ENCODE peak calls at places on chromosomes 16 and 17, in seven cellular contexts. One of them, this sample, is unnamed.

GRCh38 chr17:46783031-46783593 is 35.4 kb downstream of the WNT3 start:
- DNase-seq in KG1: no peak
- DNase-seq in fibroblast of the conjunctiva: no peak
- DNase-seq in Peyer's patch: peak; percentile 92
- DNase-seq in aorta: no peak
- DNase-seq in CD8-positive, alpha-beta T cell: no peak
- DNase-seq in NAMALWA: no peak
- DNase-seq in this sample: no peak

GRCh38 chr17:50624321-50624935 is 10.3 kb upstream of the ABCC3 start:
- DNase-seq in fibroblast of the conjunctiva: no peak
- DNase-seq in NAMALWA: no peak
- DNase-seq in CD8-positive, alpha-beta T cell: no peak
- DNase-seq in KG1: no peak
- DNase-seq in aorta: no peak
- DNase-seq in Peyer's patch: no peak
- DNase-seq in this sample: no peak

GRCh38 chr17:82998637-82999036 is 80.8 kb upstream of the METRNL start:
- DNase-seq in aorta: no peak
- DNase-seq in CD8-positive, alpha-beta T cell: no peak
- DNase-seq in Peyer's patch: no peak
- DNase-seq in KG1: no peak
- DNase-seq in fibroblast of the conjunctiva: no peak
- DNase-seq in NAMALWA: no peak
- DNase-seq in this sample: no peak

GRCh38 chr17:8235676-8236075 is 12.2 kb downstream of the CTC1 start:
- DNase-seq in aorta: no peak
- DNase-seq in KG1: no peak
- DNase-seq in Peyer's patch: no peak
- DNase-seq in CD8-positive, alpha-beta T cell: no peak
- DNase-seq in NAMALWA: no peak
- DNase-seq in fibroblast of the conjunctiva: no peak
- DNase-seq in this sample: no peak

GRCh38 chr17:54307326-54307725 is 484.6 kb downstream of the KIF2B start:
- DNase-seq in Peyer's patch: no peak
- DNase-seq in KG1: no peak
- DNase-seq in fibroblast of the conjunctiva: no peak
- DNase-seq in NAMALWA: no peak
- DNase-seq in CD8-positive, alpha-beta T cell: no peak
- DNase-seq in aorta: no peak
- DNase-seq in this sample: no peak

GRCh38 chr17:2309338-2310143 is 5.8 kb downstream of the SRR start:
- DNase-seq in CD8-positive, alpha-beta T cell: no peak
- DNase-seq in fibroblast of the conjunctiva: no peak
- DNase-seq in NAMALWA: no peak
- DNase-seq in Peyer's patch: no peak
- DNase-seq in KG1: no peak
- DNase-seq in aorta: no peak
- DNase-seq in this sample: no peak

GRCh38 chr16:84048306-84048705 is 5.7 kb upstream of the SLC38A8 start:
- DNase-seq in Peyer's patch: no peak
- DNase-seq in NAMALWA: no peak
- DNase-seq in aorta: peak; percentile 20
- DNase-seq in fibroblast of the conjunctiva: no peak
- DNase-seq in CD8-positive, alpha-beta T cell: no peak
- DNase-seq in KG1: no peak
- DNase-seq in this sample: no peak

GRCh38 chr17:9893606-9894005 is 11.5 kb downstream of the RCVRN start:
- DNase-seq in KG1: no peak
- DNase-seq in CD8-positive, alpha-beta T cell: no peak
- DNase-seq in aorta: no peak
- DNase-seq in fibroblast of the conjunctiva: no peak
- DNase-seq in NAMALWA: no peak
- DNase-seq in Peyer's patch: no peak
- DNase-seq in this sample: no peak

GRCh38 chr17:58974354-58974753 is 132.3 kb downstream of the TRIM37 start:
- DNase-seq in NAMALWA: no peak
- DNase-seq in CD8-positive, alpha-beta T cell: no peak
- DNase-seq in fibroblast of the conjunctiva: no peak
- DNase-seq in KG1: no peak
- DNase-seq in aorta: no peak
- DNase-seq in Peyer's patch: no peak
- DNase-seq in this sample: no peak

GRCh38 chr17:66165537-66166123 is 26.3 kb downstream of the CEP112 start:
- DNase-seq in KG1: peak; percentile 6
- DNase-seq in CD8-positive, alpha-beta T cell: peak; percentile 11
- DNase-seq in NAMALWA: peak; percentile 68
- DNase-seq in fibroblast of the conjunctiva: peak; percentile 60
- DNase-seq in Peyer's patch: no peak
- DNase-seq in aorta: no peak
- DNase-seq in this sample: peak; percentile 59

GRCh38 chr17:4540224-4541040 is 14.8 kb downstream of the MYBBP1A start:
- DNase-seq in KG1: no peak
- DNase-seq in CD8-positive, alpha-beta T cell: no peak
- DNase-seq in Peyer's patch: peak; percentile 69
- DNase-seq in fibroblast of the conjunctiva: no peak
- DNase-seq in NAMALWA: no peak
- DNase-seq in aorta: no peak
- DNase-seq in this sample: no peak

GRCh38 chr17:52938623-52939230 is 780.2 kb upstream of the CA10 start:
- DNase-seq in fibroblast of the conjunctiva: no peak
- DNase-seq in aorta: no peak
- DNase-seq in Peyer's patch: no peak
- DNase-seq in CD8-positive, alpha-beta T cell: no peak
- DNase-seq in NAMALWA: no peak
- DNase-seq in KG1: no peak
- DNase-seq in this sample: no peak

GRCh38 chr16:30775381-30776099 is 11.5 kb downstream of the ZNF629 start:
- DNase-seq in Peyer's patch: peak; percentile 86
- DNase-seq in CD8-positive, alpha-beta T cell: peak; percentile 63
- DNase-seq in KG1: peak; percentile 49
- DNase-seq in NAMALWA: no peak
- DNase-seq in fibroblast of the conjunctiva: peak; percentile 79
- DNase-seq in aorta: peak; percentile 89
- DNase-seq in this sample: no peak

GRCh38 chr17:29295420-29295819 is 1.5 kb upstream of the NUFIP2 start:
- DNase-seq in Peyer's patch: no peak
- DNase-seq in aorta: no peak
- DNase-seq in NAMALWA: no peak
- DNase-seq in fibroblast of the conjunctiva: no peak
- DNase-seq in KG1: no peak
- DNase-seq in CD8-positive, alpha-beta T cell: no peak
- DNase-seq in this sample: no peak

GRCh38 chr16:13245713-13246377 is 344.4 kb downstream of the SHISA9 start:
- DNase-seq in Peyer's patch: no peak
- DNase-seq in CD8-positive, alpha-beta T cell: no peak
- DNase-seq in NAMALWA: no peak
- DNase-seq in fibroblast of the conjunctiva: no peak
- DNase-seq in aorta: no peak
- DNase-seq in KG1: no peak
- DNase-seq in this sample: no peak

GRCh38 chr17:13671341-13671740 is 69.6 kb upstream of the HS3ST3A1 start:
- DNase-seq in KG1: no peak
- DNase-seq in Peyer's patch: no peak
- DNase-seq in fibroblast of the conjunctiva: no peak
- DNase-seq in aorta: no peak
- DNase-seq in NAMALWA: no peak
- DNase-seq in CD8-positive, alpha-beta T cell: no peak
- DNase-seq in this sample: no peak

GRCh38 chr16:12458591-12459400 is 344.9 kb downstream of the CPPED1 start:
- DNase-seq in Peyer's patch: peak; percentile 56
- DNase-seq in aorta: peak; percentile 72
- DNase-seq in fibroblast of the conjunctiva: no peak
- DNase-seq in NAMALWA: no peak
- DNase-seq in KG1: peak; percentile 65
- DNase-seq in CD8-positive, alpha-beta T cell: peak; percentile 20
- DNase-seq in this sample: peak; percentile 15